ENCODE peak calls at places on chromosomes 1 and 21, in nine cellular contexts. D is endothelial cell; J is SJSA1; P is naive thymus-derived CD4-positive, alpha-beta T cell; K is CD4-positive, alpha-beta T cell; F is RPMI8226; L is aorta; Z is ELR; N is K562. S is an unnamed sample.

GRCh38 chr1:230322421-230322756 is 103.7 kb downstream of the PGBD5 start:
- DNase-seq in K (no peak), D (no peak), Z (no peak), J (no peak), P (no peak), N (no peak), F (no peak), L (peak), S (no peak)

GRCh38 chr1:228207381-228207810 is 448 bp upstream of the OBSCN start:
- DNase-seq in P (no peak), N (no peak), L (peak), F (no peak), K (no peak), J (peak), D (no peak), Z (no peak), S (no peak)

GRCh38 chr1:228381336-228381735 is 25.3 kb downstream of the TRIM11 start:
- DNase-seq in Z (no peak), F (no peak), J (no peak), P (no peak), K (no peak), L (no peak), N (no peak), D (no peak), S (no peak)

GRCh38 chr1:37167479-37167878 is 133.2 kb upstream of the GRIK3 start:
- DNase-seq in D (no peak), J (no peak), N (no peak), P (no peak), Z (no peak), L (no peak), K (no peak), F (no peak), S (no peak)

GRCh38 chr1:197557302-197557701 is 218.0 kb downstream of the DENND1B start:
- DNase-seq in Z (peak), F (no peak), P (no peak), D (no peak), K (no peak), L (no peak), J (no peak), N (no peak), S (no peak)

GRCh38 chr1:246139745-246140182 is 367.3 kb downstream of the SMYD3 start:
- DNase-seq in Z (peak), K (no peak), L (no peak), J (no peak), F (no peak), N (peak), P (no peak), D (no peak), S (no peak)

GRCh38 chr1:160907976-160908375 is 23.0 kb upstream of the ITLN1 start:
- DNase-seq in F (no peak), L (no peak), D (no peak), N (no peak), K (no peak), J (no peak), P (no peak), Z (no peak), S (no peak)

GRCh38 chr1:17437260-17438175 is 2.0 kb downstream of the RCC2 start:
- DNase-seq in P (peak), F (peak), J (no peak), N (peak), D (peak), L (peak), Z (peak), K (peak), S (peak)

GRCh38 chr1:207993477-207994445 is 82.8 kb upstream of the CD34 start:
- DNase-seq in P (no peak), J (peak), F (no peak), N (peak), L (no peak), Z (peak), D (peak), K (no peak), S (no peak)

GRCh38 chr1:51740652-51741051 is 123.8 kb downstream of the OSBPL9 start:
- DNase-seq in L (no peak), D (no peak), K (no peak), F (no peak), Z (no peak), J (no peak), N (no peak), P (no peak), S (no peak)

GRCh38 chr1:6294080-6294867 is 33.4 kb upstream of the GPR153 start:
- DNase-seq in L (no peak), N (no peak), Z (no peak), J (no peak), P (no peak), K (no peak), D (no peak), F (no peak), S (no peak)

GRCh38 chr1:2248854-2249558 is 20.9 kb downstream of the SKI start:
- DNase-seq in D (no peak), N (no peak), Z (no peak), J (no peak), L (no peak), P (no peak), F (no peak), K (no peak), S (no peak)

GRCh38 chr21:44960141-44961092 is 20.6 kb downstream of the SLX9 start:
- DNase-seq in Z (no peak), N (no peak), F (no peak), K (no peak), J (no peak), P (no peak), D (no peak), L (peak), S (no peak)

GRCh38 chr1:231937013-231937754 is 310.6 kb downstream of the DISC1 start:
- DNase-seq in Z (no peak), N (no peak), P (no peak), F (peak), K (no peak), J (no peak), L (no peak), D (no peak), S (no peak)

S was measured in KG1.